ENCODE peak calls at places on chromosomes 12 and 14, in ten cellular contexts. One of them, this sample, is unnamed.

GRCh38 chr12:114163766-114164165 is 197.6 kb upstream of the RBM19 start:
- DNase-seq in NAMALWA: no peak
- DNase-seq in lung: no peak
- DNase-seq in activated T-helper 9 cell treated with anti-CD3 and anti-CD28 coated beads, Interleukin-2, amount 50 U/mL, for 16 hours: no peak
- DNase-seq in endothelial cell: no peak
- DNase-seq in psoas muscle: no peak
- DNase-seq in central memory CD4-positive, alpha-beta T cell: no peak
- DNase-seq in tibial artery: no peak
- DNase-seq in AG09319: no peak
- DNase-seq in T-cell: no peak
- DNase-seq in this sample: no peak

GRCh38 chr14:69685217-69685616 is 73.8 kb downstream of the SUSD6 start:
- DNase-seq in NAMALWA: no peak
- DNase-seq in lung: no peak
- DNase-seq in activated T-helper 9 cell treated with anti-CD3 and anti-CD28 coated beads, Interleukin-2, amount 50 U/mL, for 16 hours: peak
- DNase-seq in endothelial cell: no peak
- DNase-seq in psoas muscle: no peak
- DNase-seq in central memory CD4-positive, alpha-beta T cell: peak
- DNase-seq in tibial artery: no peak
- DNase-seq in AG09319: no peak
- DNase-seq in T-cell: no peak
- DNase-seq in this sample: no peak

GRCh38 chr14:82394916-82395315 is 861.3 kb upstream of the SEL1L start:
- DNase-seq in NAMALWA: no peak
- DNase-seq in lung: no peak
- DNase-seq in activated T-helper 9 cell treated with anti-CD3 and anti-CD28 coated beads, Interleukin-2, amount 50 U/mL, for 16 hours: no peak
- DNase-seq in endothelial cell: no peak
- DNase-seq in psoas muscle: no peak
- DNase-seq in central memory CD4-positive, alpha-beta T cell: no peak
- DNase-seq in tibial artery: no peak
- DNase-seq in AG09319: no peak
- DNase-seq in T-cell: no peak
- DNase-seq in this sample: no peak

GRCh38 chr14:22296722-22297121 is 292.3 kb downstream of the DAD1 start:
- DNase-seq in NAMALWA: no peak
- DNase-seq in lung: no peak
- DNase-seq in activated T-helper 9 cell treated with anti-CD3 and anti-CD28 coated beads, Interleukin-2, amount 50 U/mL, for 16 hours: no peak
- DNase-seq in endothelial cell: no peak
- DNase-seq in psoas muscle: no peak
- DNase-seq in central memory CD4-positive, alpha-beta T cell: no peak
- DNase-seq in tibial artery: no peak
- DNase-seq in AG09319: no peak
- DNase-seq in T-cell: no peak
- DNase-seq in this sample: no peak

GRCh38 chr12:48388938-48389337 is 38.2 kb upstream of the ZNF641 start:
- DNase-seq in NAMALWA: no peak
- DNase-seq in lung: no peak
- DNase-seq in activated T-helper 9 cell treated with anti-CD3 and anti-CD28 coated beads, Interleukin-2, amount 50 U/mL, for 16 hours: no peak
- DNase-seq in endothelial cell: no peak
- DNase-seq in psoas muscle: no peak
- DNase-seq in central memory CD4-positive, alpha-beta T cell: no peak
- DNase-seq in tibial artery: no peak
- DNase-seq in AG09319: no peak
- DNase-seq in T-cell: no peak
- DNase-seq in this sample: no peak

GRCh38 chr12:91685917-91686316 is 459.7 kb downstream of the BTG1 start:
- DNase-seq in NAMALWA: no peak
- DNase-seq in lung: no peak
- DNase-seq in activated T-helper 9 cell treated with anti-CD3 and anti-CD28 coated beads, Interleukin-2, amount 50 U/mL, for 16 hours: no peak
- DNase-seq in endothelial cell: no peak
- DNase-seq in psoas muscle: no peak
- DNase-seq in central memory CD4-positive, alpha-beta T cell: peak
- DNase-seq in tibial artery: no peak
- DNase-seq in AG09319: no peak
- DNase-seq in T-cell: no peak
- DNase-seq in this sample: no peak

GRCh38 chr12:86621957-86622356 is 365.8 kb upstream of the MGAT4C start:
- DNase-seq in NAMALWA: no peak
- DNase-seq in lung: no peak
- DNase-seq in activated T-helper 9 cell treated with anti-CD3 and anti-CD28 coated beads, Interleukin-2, amount 50 U/mL, for 16 hours: no peak
- DNase-seq in endothelial cell: no peak
- DNase-seq in psoas muscle: no peak
- DNase-seq in central memory CD4-positive, alpha-beta T cell: no peak
- DNase-seq in tibial artery: no peak
- DNase-seq in AG09319: no peak
- DNase-seq in T-cell: no peak
- DNase-seq in this sample: no peak

GRCh38 chr12:119940881-119941280 is 48.2 kb upstream of the BICDL1 start:
- DNase-seq in NAMALWA: no peak
- DNase-seq in lung: no peak
- DNase-seq in activated T-helper 9 cell treated with anti-CD3 and anti-CD28 coated beads, Interleukin-2, amount 50 U/mL, for 16 hours: no peak
- DNase-seq in endothelial cell: no peak
- DNase-seq in psoas muscle: no peak
- DNase-seq in central memory CD4-positive, alpha-beta T cell: no peak
- DNase-seq in tibial artery: no peak
- DNase-seq in AG09319: no peak
- DNase-seq in T-cell: no peak
- DNase-seq in this sample: no peak

GRCh38 chr14:55782166-55782565 is 202.2 kb downstream of the KTN1 start:
- DNase-seq in NAMALWA: no peak
- DNase-seq in lung: no peak
- DNase-seq in activated T-helper 9 cell treated with anti-CD3 and anti-CD28 coated beads, Interleukin-2, amount 50 U/mL, for 16 hours: no peak
- DNase-seq in endothelial cell: no peak
- DNase-seq in psoas muscle: no peak
- DNase-seq in central memory CD4-positive, alpha-beta T cell: no peak
- DNase-seq in tibial artery: no peak
- DNase-seq in AG09319: no peak
- DNase-seq in T-cell: no peak
- DNase-seq in this sample: no peak

GRCh38 chr14:106605548-106606448 is 1079.4 kb downstream of the TMEM121 start:
- DNase-seq in NAMALWA: peak
- DNase-seq in lung: no peak
- DNase-seq in activated T-helper 9 cell treated with anti-CD3 and anti-CD28 coated beads, Interleukin-2, amount 50 U/mL, for 16 hours: peak
- DNase-seq in endothelial cell: no peak
- DNase-seq in psoas muscle: no peak
- DNase-seq in central memory CD4-positive, alpha-beta T cell: peak
- DNase-seq in tibial artery: no peak
- DNase-seq in AG09319: no peak
- DNase-seq in T-cell: peak
- DNase-seq in this sample: no peak

GRCh38 chr12:49912846-49913245 is 9.1 kb upstream of the FAIM2 start:
- DNase-seq in NAMALWA: no peak
- DNase-seq in lung: no peak
- DNase-seq in activated T-helper 9 cell treated with anti-CD3 and anti-CD28 coated beads, Interleukin-2, amount 50 U/mL, for 16 hours: no peak
- DNase-seq in endothelial cell: no peak
- DNase-seq in psoas muscle: no peak
- DNase-seq in central memory CD4-positive, alpha-beta T cell: no peak
- DNase-seq in tibial artery: no peak
- DNase-seq in AG09319: no peak
- DNase-seq in T-cell: no peak
- DNase-seq in this sample: no peak

GRCh38 chr14:52856139-52856538 is 64.7 kb upstream of the GNPNAT1 start:
- DNase-seq in NAMALWA: no peak
- DNase-seq in lung: no peak
- DNase-seq in activated T-helper 9 cell treated with anti-CD3 and anti-CD28 coated beads, Interleukin-2, amount 50 U/mL, for 16 hours: no peak
- DNase-seq in endothelial cell: no peak
- DNase-seq in psoas muscle: no peak
- DNase-seq in central memory CD4-positive, alpha-beta T cell: no peak
- DNase-seq in tibial artery: no peak
- DNase-seq in AG09319: no peak
- DNase-seq in T-cell: no peak
- DNase-seq in this sample: no peak

GRCh38 chr12:53122961-53123468 is 19.7 kb downstream of the SOAT2 start:
- DNase-seq in NAMALWA: no peak
- DNase-seq in lung: no peak
- DNase-seq in activated T-helper 9 cell treated with anti-CD3 and anti-CD28 coated beads, Interleukin-2, amount 50 U/mL, for 16 hours: no peak
- DNase-seq in endothelial cell: no peak
- DNase-seq in psoas muscle: no peak
- DNase-seq in central memory CD4-positive, alpha-beta T cell: no peak
- DNase-seq in tibial artery: no peak
- DNase-seq in AG09319: no peak
- DNase-seq in T-cell: no peak
- DNase-seq in this sample: no peak

This sample was measured in WTC11.